ENCODE peak calls at places on chromosomes 5 and 9, in six cellular contexts. One of them, this sample, is unnamed. For H3K9me3, the result is how much of the 10 kb centered on the place peaks cover.

GRCh38 chr5:180210961-180211760 is 2.1 kb upstream of the RASGEF1C start:
- DNase-seq in heart left ventricle: no peak
- DNase-seq in sigmoid colon: no peak
- DNase-seq in GM12878: no peak
- DNase-seq in Peyer's patch: no peak
- DNase-seq in upper lobe of left lung: peak
- DNase-seq in this sample: no peak

GRCh38 chr9:126988857-126989256 is 74.3 kb downstream of the RALGPS1 start:
- DNase-seq in heart left ventricle: no peak
- DNase-seq in sigmoid colon: no peak
- DNase-seq in GM12878: no peak
- DNase-seq in Peyer's patch: no peak
- DNase-seq in upper lobe of left lung: no peak
- DNase-seq in this sample: no peak

GRCh38 chr5:160118349-160119141 is 705 bp downstream of the PWWP2A start:
- DNase-seq in heart left ventricle: peak
- DNase-seq in sigmoid colon: peak
- DNase-seq in GM12878: no peak
- DNase-seq in Peyer's patch: peak
- DNase-seq in upper lobe of left lung: peak
- DNase-seq in this sample: peak

GRCh38 chr5:40605295-40605958 is 74.3 kb upstream of the PTGER4 start:
- DNase-seq in heart left ventricle: no peak
- DNase-seq in sigmoid colon: no peak
- DNase-seq in GM12878: no peak
- DNase-seq in Peyer's patch: no peak
- DNase-seq in upper lobe of left lung: no peak
- DNase-seq in this sample: no peak

GRCh38 chr9:15873573-15874177 is 320.8 kb downstream of the CCDC171 start:
- DNase-seq in heart left ventricle: no peak
- DNase-seq in sigmoid colon: no peak
- DNase-seq in GM12878: no peak
- DNase-seq in Peyer's patch: no peak
- DNase-seq in upper lobe of left lung: no peak
- DNase-seq in this sample: peak

GRCh38 chr5:147539053-147539452 is 29.2 kb upstream of the DPYSL3 start:
- DNase-seq in heart left ventricle: no peak
- DNase-seq in sigmoid colon: no peak
- DNase-seq in GM12878: no peak
- DNase-seq in Peyer's patch: no peak
- DNase-seq in upper lobe of left lung: no peak
- DNase-seq in this sample: no peak

GRCh38 chr5:448061-448765 is 5.2 kb downstream of the EXOC3 start:
- DNase-seq in heart left ventricle: no peak
- DNase-seq in sigmoid colon: peak
- DNase-seq in GM12878: no peak
- DNase-seq in Peyer's patch: peak
- DNase-seq in upper lobe of left lung: peak
- DNase-seq in this sample: no peak

GRCh38 chr5:37619353-37619752 is 220.5 kb downstream of the GDNF start:
- DNase-seq in heart left ventricle: no peak
- DNase-seq in sigmoid colon: no peak
- DNase-seq in GM12878: no peak
- DNase-seq in Peyer's patch: no peak
- DNase-seq in upper lobe of left lung: no peak
- DNase-seq in this sample: no peak

GRCh38 chr9:91815896-91816295 is 134.1 kb downstream of the ROR2 start:
- DNase-seq in heart left ventricle: no peak
- DNase-seq in sigmoid colon: peak
- DNase-seq in GM12878: no peak
- DNase-seq in Peyer's patch: no peak
- DNase-seq in upper lobe of left lung: no peak
- DNase-seq in this sample: no peak

GRCh38 chr5:127761869-127762268 is 58.7 kb downstream of the CCDC192 start:
- DNase-seq in heart left ventricle: no peak
- DNase-seq in sigmoid colon: no peak
- DNase-seq in GM12878: no peak
- DNase-seq in Peyer's patch: no peak
- DNase-seq in upper lobe of left lung: no peak
- DNase-seq in this sample: no peak

GRCh38 chr9:138009016-138009415 is 131.4 kb downstream of the CACNA1B start:
- DNase-seq in heart left ventricle: no peak
- DNase-seq in sigmoid colon: no peak
- DNase-seq in GM12878: no peak
- DNase-seq in Peyer's patch: no peak
- DNase-seq in upper lobe of left lung: peak
- DNase-seq in this sample: no peak

GRCh38 chr5:82396871-82397514 is 118.8 kb upstream of the RPS23 start:
- DNase-seq in heart left ventricle: peak
- DNase-seq in sigmoid colon: peak
- DNase-seq in GM12878: no peak
- DNase-seq in Peyer's patch: peak
- DNase-seq in upper lobe of left lung: peak
- DNase-seq in this sample: peak

GRCh38 chr5:75367401-75367800 is 30.4 kb downstream of the HMGCR start:
- DNase-seq in heart left ventricle: no peak
- DNase-seq in sigmoid colon: no peak
- DNase-seq in GM12878: no peak
- DNase-seq in Peyer's patch: no peak
- DNase-seq in upper lobe of left lung: no peak
- DNase-seq in this sample: no peak

GRCh38 chr5:77102549-77102948 is 15.5 kb upstream of the ZBED3 start:
- DNase-seq in heart left ventricle: no peak
- DNase-seq in sigmoid colon: no peak
- DNase-seq in GM12878: no peak
- DNase-seq in Peyer's patch: no peak
- DNase-seq in upper lobe of left lung: no peak
- DNase-seq in this sample: no peak

GRCh38 chr5:150112211-150113046 is 26.1 kb upstream of the CSF1R start:
- DNase-seq in heart left ventricle: peak
- DNase-seq in sigmoid colon: peak
- DNase-seq in GM12878: no peak
- DNase-seq in Peyer's patch: no peak
- DNase-seq in upper lobe of left lung: no peak
- DNase-seq in this sample: peak

GRCh38 chr5:177982072-177982727 is 13.8 kb downstream of the PROP1 start:
- DNase-seq in heart left ventricle: no peak
- DNase-seq in sigmoid colon: no peak
- DNase-seq in GM12878: no peak
- DNase-seq in Peyer's patch: peak
- DNase-seq in upper lobe of left lung: peak
- DNase-seq in this sample: no peak

GRCh38 chr5:80195837-80196400 is 59.9 kb downstream of the SERINC5 start:
- DNase-seq in heart left ventricle: no peak
- DNase-seq in sigmoid colon: no peak
- DNase-seq in GM12878: no peak
- DNase-seq in Peyer's patch: no peak
- DNase-seq in upper lobe of left lung: no peak
- DNase-seq in this sample: no peak

GRCh38 chr5:145903113-145903512 is 30.3 kb upstream of the GRXCR2 start:
- DNase-seq in heart left ventricle: no peak
- DNase-seq in sigmoid colon: no peak
- DNase-seq in GM12878: no peak
- DNase-seq in Peyer's patch: no peak
- DNase-seq in upper lobe of left lung: no peak
- DNase-seq in this sample: no peak

GRCh38 chr5:145904743-145905142 is 31.6 kb upstream of the SH3RF2 start:
- DNase-seq in heart left ventricle: no peak
- DNase-seq in sigmoid colon: no peak
- DNase-seq in GM12878: no peak
- DNase-seq in Peyer's patch: no peak
- DNase-seq in upper lobe of left lung: no peak
- DNase-seq in this sample: no peak

GRCh38 chr5:145902421-145902820 is 29.6 kb upstream of the GRXCR2 start:
- DNase-seq in heart left ventricle: no peak
- DNase-seq in sigmoid colon: no peak
- DNase-seq in GM12878: no peak
- DNase-seq in Peyer's patch: no peak
- DNase-seq in upper lobe of left lung: no peak
- DNase-seq in this sample: no peak

GRCh38 chr5:145906401-145906800 is 30.0 kb upstream of the SH3RF2 start:
- DNase-seq in heart left ventricle: no peak
- DNase-seq in sigmoid colon: no peak
- DNase-seq in GM12878: no peak
- DNase-seq in Peyer's patch: no peak
- DNase-seq in upper lobe of left lung: no peak
- DNase-seq in this sample: no peak

DNA sequence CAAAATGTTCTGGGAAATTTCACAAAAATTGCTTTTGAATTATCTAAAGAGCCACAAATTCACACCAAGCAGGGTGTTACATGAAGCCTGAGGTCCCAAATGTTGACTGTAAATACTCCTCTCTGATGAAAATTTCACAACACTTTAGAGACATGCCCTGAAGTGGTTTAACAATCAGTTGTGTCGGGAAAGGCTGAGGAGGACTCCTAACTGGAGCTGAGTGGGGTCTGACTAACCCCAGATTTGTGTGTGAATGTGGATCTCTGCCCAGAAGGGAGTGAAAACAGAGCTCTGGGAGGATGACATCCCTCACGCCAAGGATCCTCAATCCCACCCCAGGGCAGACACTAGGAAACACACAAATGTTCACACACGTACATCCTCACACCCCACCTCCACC is 31.0 kb upstream of the GRXCR2 start:
- DNase-seq in heart left ventricle: no peak
- DNase-seq in sigmoid colon: no peak
- DNase-seq in GM12878: no peak
- DNase-seq in Peyer's patch: no peak
- DNase-seq in upper lobe of left lung: no peak
- DNase-seq in this sample: no peak
- TF ChIP-seq POLR2A in heart left ventricle: no peak
- TF ChIP-seq POLR2A in sigmoid colon: no peak
- TF ChIP-seq POLR2A in GM12878: no peak
- TF ChIP-seq POLR2A in Peyer's patch: no peak
- TF ChIP-seq POLR2A in upper lobe of left lung: no peak
- TF ChIP-seq POLR2A in this sample: no peak

DNA sequence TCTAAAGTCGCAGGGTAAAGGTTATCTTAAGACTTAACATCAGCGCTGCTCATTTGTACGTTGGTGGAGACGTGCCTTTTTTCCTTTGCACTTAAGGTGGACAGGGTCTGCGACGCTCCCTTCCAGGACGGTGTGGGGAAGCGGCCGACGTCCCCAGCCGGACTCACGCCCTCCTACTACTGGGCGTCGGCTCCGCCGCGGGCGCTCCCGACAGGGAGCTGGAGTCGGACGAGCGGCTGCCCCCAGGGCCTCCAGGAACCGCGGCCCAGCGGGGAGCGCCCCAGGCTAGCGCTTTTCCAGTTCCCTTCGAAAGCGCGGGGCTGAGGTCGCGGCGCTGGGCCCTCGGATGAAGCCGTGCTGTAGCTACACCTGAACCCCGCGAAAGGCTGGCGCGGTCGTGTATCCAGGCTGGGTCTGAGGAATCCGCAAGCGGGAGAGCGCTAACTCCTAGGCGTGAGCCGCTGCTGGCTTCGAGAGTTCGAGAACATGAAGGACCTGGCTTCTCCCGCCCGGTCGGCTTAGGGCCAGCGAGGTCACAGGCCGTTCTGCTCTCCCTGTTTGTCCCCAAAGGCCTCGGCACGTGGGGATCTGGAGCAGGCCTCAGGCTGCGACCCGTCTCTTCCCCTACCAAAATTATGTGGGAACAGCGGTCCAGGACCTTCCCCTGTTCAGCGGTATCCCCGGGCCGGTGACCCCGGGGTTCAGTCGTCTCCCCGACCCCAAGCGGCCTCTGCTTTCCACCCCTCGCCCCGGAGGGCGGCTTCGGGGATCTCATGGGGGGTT is 3.8 kb upstream of the DMRT3 start:
- DNase-seq in heart left ventricle: no peak
- DNase-seq in sigmoid colon: no peak
- DNase-seq in GM12878: no peak
- DNase-seq in Peyer's patch: no peak
- DNase-seq in upper lobe of left lung: peak
- DNase-seq in this sample: no peak
- H3K4me3 ChIP-seq in heart left ventricle: peak
- H3K4me3 ChIP-seq in sigmoid colon: no peak
- H3K4me3 ChIP-seq in GM12878: no peak
- H3K4me3 ChIP-seq in Peyer's patch: peak
- H3K4me3 ChIP-seq in upper lobe of left lung: peak
- H3K4me3 ChIP-seq in this sample: peak

GRCh38 chr5:178982941-178983340 is 12.2 kb downstream of the GRM6 start:
- DNase-seq in heart left ventricle: no peak
- DNase-seq in sigmoid colon: no peak
- DNase-seq in GM12878: no peak
- DNase-seq in Peyer's patch: no peak
- DNase-seq in upper lobe of left lung: peak
- DNase-seq in this sample: no peak
- H3K9me3 ChIP-seq in heart left ventricle: half or more
- H3K9me3 ChIP-seq in sigmoid colon: under half
- H3K9me3 ChIP-seq in GM12878: under half
- H3K9me3 ChIP-seq in Peyer's patch: under half
- H3K9me3 ChIP-seq in upper lobe of left lung: under half
- H3K9me3 ChIP-seq in this sample: under half

DNA sequence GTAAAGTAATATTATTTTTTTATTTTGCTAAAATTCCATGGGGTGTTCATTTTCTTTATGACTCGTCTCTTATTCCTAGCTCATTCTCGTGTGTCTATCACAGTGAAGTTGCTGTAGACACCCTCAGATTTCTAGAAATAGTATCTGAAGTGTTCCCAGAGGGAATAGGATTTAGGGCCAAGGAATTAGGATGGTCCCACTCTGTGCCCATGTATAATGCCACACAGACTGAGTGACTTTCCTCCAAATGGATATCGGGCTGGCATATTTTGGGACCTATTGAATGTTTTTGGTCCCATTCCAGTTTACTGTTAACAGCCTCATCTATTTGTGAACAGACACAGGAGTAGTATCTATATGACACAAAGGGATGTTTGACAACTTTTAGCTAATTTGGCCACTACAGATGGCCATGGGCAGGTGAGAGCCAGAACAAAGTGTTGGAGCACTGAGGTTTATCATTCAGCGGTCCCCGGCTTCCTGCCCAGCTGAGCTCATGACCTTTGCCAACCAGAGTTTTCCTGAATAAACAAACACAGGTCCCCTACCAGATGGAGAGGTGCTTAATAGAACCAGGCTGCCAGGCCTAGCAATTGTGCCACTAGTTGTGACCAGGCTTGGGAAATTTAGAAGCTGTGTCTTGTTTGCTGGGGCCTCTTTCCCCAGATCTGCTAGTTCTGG is 46.9 kb downstream of the MAP1B start:
- DNase-seq in heart left ventricle: peak
- DNase-seq in sigmoid colon: no peak
- DNase-seq in GM12878: no peak
- DNase-seq in Peyer's patch: no peak
- DNase-seq in upper lobe of left lung: no peak
- DNase-seq in this sample: no peak
- TF ChIP-seq POLR2A in heart left ventricle: no peak
- TF ChIP-seq POLR2A in sigmoid colon: no peak
- TF ChIP-seq POLR2A in GM12878: no peak
- TF ChIP-seq POLR2A in Peyer's patch: no peak
- TF ChIP-seq POLR2A in upper lobe of left lung: no peak
- TF ChIP-seq POLR2A in this sample: no peak

DNA sequence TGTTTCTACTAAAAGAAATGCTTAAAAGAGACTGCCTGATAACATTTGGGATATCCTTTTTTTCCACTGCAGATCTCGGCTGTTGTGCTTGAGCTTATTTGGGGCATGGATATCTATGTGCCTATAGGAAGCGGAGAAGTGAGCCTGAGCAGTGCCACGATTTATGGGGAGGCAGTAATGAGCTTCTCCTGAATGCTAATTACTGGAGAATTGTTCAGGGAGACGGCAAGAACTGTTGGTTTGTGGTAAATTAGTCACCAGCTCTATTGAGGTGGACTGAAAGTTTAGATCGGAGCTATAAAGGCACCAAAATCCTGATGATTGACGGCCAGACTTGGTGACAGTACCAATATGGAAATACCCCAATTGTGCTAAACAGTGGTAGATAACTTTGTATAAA is 186.5 kb downstream of the ARHGEF28 start:
- DNase-seq in heart left ventricle: no peak
- DNase-seq in sigmoid colon: no peak
- DNase-seq in GM12878: no peak
- DNase-seq in Peyer's patch: no peak
- DNase-seq in upper lobe of left lung: no peak
- DNase-seq in this sample: no peak
- H3K4me3 ChIP-seq in heart left ventricle: no peak
- H3K4me3 ChIP-seq in sigmoid colon: no peak
- H3K4me3 ChIP-seq in GM12878: no peak
- H3K4me3 ChIP-seq in Peyer's patch: no peak
- H3K4me3 ChIP-seq in upper lobe of left lung: no peak
- H3K4me3 ChIP-seq in this sample: no peak

This sample was measured in tibial nerve.